ENCODE peak calls at places on chromosomes 7 and 10, in six cellular contexts. V, E, D, H, B and Y are unnamed samples.
A peak's percentile ranks its signal among the peaks of the same experiment; 100 is the strongest.

GRCh38 chr7:78395298-78396120 is 596.9 kb downstream of the PHTF2 start:
- DNase-seq in E (no peak), B (no peak), H (no peak), V (no peak), D (no peak), Y (no peak)

GRCh38 chr7:154942718-154943117 is 60.2 kb downstream of the PAXIP1 start:
- DNase-seq in H (no peak), E (no peak), D (no peak), V (no peak), B (no peak), Y (no peak)

GRCh38 chr10:74930962-74931361 is 104.6 kb downstream of the KAT6B start:
- DNase-seq in B (no peak), H (no peak), V (no peak), D (no peak), E (no peak), Y (no peak)

GRCh38 chr7:97419898-97420297 is 302.4 kb downstream of the SDHAF3 start:
- DNase-seq in V (no peak), H (no peak), E (no peak), B (no peak), D (no peak), Y (no peak)

GRCh38 chr7:84317536-84317935 is 122.9 kb upstream of the SEMA3A start:
- DNase-seq in H (no peak), E (no peak), B (no peak), D (no peak), V (no peak), Y (no peak)

GRCh38 chr10:58513189-58514101 is 773 bp downstream of the BICC1 start:
- DNase-seq in H (peak; percentile 89), D (peak; percentile 75), E (peak; percentile 52), B (peak; percentile 81), V (peak; percentile 44), Y (peak; percentile 78)

GRCh38 chr7:14900051-14900450 is 2.5 kb downstream of the DGKB start:
- DNase-seq in E (no peak), V (no peak), D (no peak), B (no peak), H (no peak), Y (no peak)

GRCh38 chr10:22779331-22780019 is 65.1 kb upstream of the PIP4K2A start:
- DNase-seq in B (no peak), E (no peak), H (no peak), V (peak; percentile 7), D (no peak), Y (no peak)

GRCh38 chr10:84540022-84540616 is 211.7 kb downstream of the CCSER2 start:
- DNase-seq in B (no peak), D (no peak), V (no peak), H (no peak), E (no peak), Y (no peak)

GRCh38 chr10:117541909-117542705 is 439 bp upstream of the EMX2 start:
- DNase-seq in E (peak; percentile 46), D (no peak), V (no peak), H (no peak), B (peak; percentile 66), Y (peak; percentile 96)

GRCh38 chr7:133807610-133808543 is 319.3 kb upstream of the LRGUK start:
- DNase-seq in V (no peak), D (no peak), E (no peak), B (no peak), H (no peak), Y (no peak)

GRCh38 chr7:20642171-20642570 is 26.7 kb downstream of the ABCB5 start:
- DNase-seq in B (no peak), E (no peak), H (no peak), V (no peak), D (no peak), Y (no peak)

GRCh38 chr10:91354166-91354565 is 56.0 kb upstream of the HECTD2 start:
- DNase-seq in B (no peak), V (no peak), H (no peak), E (no peak), D (no peak), Y (no peak)

GRCh38 chr10:14535497-14536199 is 204.9 kb upstream of the FRMD4A start:
- DNase-seq in D (no peak), B (no peak), H (no peak), V (no peak), E (no peak), Y (no peak)

GRCh38 chr7:35860664-35861063 is 59.8 kb downstream of the SEPTIN7 start:
- DNase-seq in D (no peak), B (no peak), H (no peak), V (no peak), E (no peak), Y (no peak)

GRCh38 chr10:16497911-16498310 is 23.8 kb downstream of the C1QL3 start:
- DNase-seq in B (no peak), H (no peak), E (no peak), V (no peak), D (no peak), Y (no peak)

GRCh38 chr7:104252409-104253134 is 44.8 kb upstream of the ORC5 start:
- DNase-seq in E (no peak), H (no peak), V (peak; percentile 25), B (no peak), D (no peak), Y (no peak)

DNA sequence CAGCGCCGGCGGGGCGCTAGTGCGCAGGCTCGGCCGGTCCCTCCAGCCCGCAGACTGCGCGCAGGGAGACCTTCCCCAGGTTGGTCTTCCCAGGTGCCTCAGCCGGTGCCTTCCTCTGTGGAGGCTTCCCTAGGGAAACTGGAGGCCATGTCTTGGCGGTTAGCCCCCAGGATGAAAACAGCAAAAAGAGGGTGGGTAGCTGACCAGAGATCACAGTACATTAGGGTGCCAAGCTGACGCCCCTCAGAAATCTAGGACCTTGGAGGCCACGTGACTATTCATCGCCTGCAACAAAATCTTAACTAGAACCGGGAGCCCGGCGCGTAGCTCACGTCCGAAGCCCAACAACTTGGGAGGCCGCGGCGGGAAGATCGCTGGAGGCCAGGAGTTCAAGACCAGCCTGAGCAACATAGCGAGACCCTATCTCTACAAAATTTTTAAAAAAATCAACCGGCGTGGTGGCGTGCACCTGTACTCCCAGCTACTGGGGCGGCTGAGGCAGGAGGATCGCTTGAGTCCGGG is 327 bp upstream of the FIS1 start:
- DNase-seq in V (no peak), B (no peak), D (no peak), H (no peak), E (no peak), Y (no peak)
- TF ChIP-seq POLR2A in V (peak; percentile 42), B (no peak), D (peak; percentile 6), H (no peak), E (peak; percentile 6), Y (no peak)

GRCh38 chr10:68331455-68332258 is at the start of gene HNRNPH3:
- DNase-seq in V (peak; percentile 98), B (peak; percentile 98), H (peak; percentile 99), E (peak; percentile 99), D (peak; percentile 98), Y (peak; percentile 100)

GRCh38 chr10:68333058-68333395 is 299 bp upstream of the PBLD start:
- DNase-seq in E (no peak), B (no peak), V (no peak), D (no peak), H (no peak), Y (no peak)

GRCh38 chr10:68329506-68329861 is 2.4 kb upstream of the HNRNPH3 start:
- DNase-seq in B (no peak), H (no peak), E (no peak), V (no peak), D (no peak), Y (no peak)

GRCh38 chr10:68332259-68333057 is at the start of gene PBLD:
- DNase-seq in H (peak; percentile 86), D (peak; percentile 55), E (peak; percentile 84), V (peak; percentile 89), B (peak; percentile 66), Y (peak; percentile 71)

DNA sequence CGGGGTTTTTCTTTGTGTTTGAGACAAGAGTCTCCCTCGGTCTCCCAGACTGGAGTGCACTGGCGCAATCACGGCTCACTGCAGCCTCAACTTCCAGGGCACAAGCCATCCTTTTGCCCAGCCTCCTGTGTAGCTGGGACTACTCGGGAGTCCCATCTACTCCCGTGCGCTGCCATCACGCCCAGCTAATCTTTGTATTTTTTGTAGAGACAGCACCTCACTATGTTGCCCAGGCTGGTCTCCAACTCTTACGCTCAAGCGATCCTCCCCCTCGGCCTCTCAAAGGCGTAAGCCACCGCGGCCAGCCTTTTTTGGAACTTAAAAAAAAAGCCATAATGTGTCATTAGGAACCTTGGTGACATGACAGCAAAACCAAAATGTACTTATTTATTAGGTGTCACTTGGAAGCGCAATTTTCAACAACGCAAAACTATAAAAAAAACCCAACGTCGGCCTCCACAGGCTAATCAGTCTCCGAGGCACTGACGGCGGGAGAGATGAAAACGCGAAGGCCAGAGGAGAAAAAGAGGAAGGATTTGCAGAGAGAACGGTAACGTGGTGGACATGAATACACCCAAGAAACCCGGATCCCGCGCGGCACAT is 911 bp upstream of the HNRNPH3 start:
- DNase-seq in E (no peak), H (peak; percentile 77), B (peak; percentile 33), V (no peak), D (peak; percentile 40), Y (no peak)
- H3K4me3 ChIP-seq in E (peak overlapping the region; percentile 98), H (peak overlapping the region; percentile 72), B (peak overlapping the region; percentile 98), V (peak overlapping the region; percentile 89), D (peak overlapping the region; percentile 99), Y (peak overlapping the region; percentile 57)

GRCh38 chr10:5977471-5978370 is at the start of gene IL15RA:
- DNase-seq in D (peak; percentile 26), E (peak; percentile 90), B (peak; percentile 76), H (peak; percentile 85), V (peak; percentile 86), Y (peak; percentile 95)
- TF ChIP-seq CTCF in D (no peak), E (peak; percentile 59), B (peak; percentile 38), H (no peak), V (no peak), Y (no peak)

DNA sequence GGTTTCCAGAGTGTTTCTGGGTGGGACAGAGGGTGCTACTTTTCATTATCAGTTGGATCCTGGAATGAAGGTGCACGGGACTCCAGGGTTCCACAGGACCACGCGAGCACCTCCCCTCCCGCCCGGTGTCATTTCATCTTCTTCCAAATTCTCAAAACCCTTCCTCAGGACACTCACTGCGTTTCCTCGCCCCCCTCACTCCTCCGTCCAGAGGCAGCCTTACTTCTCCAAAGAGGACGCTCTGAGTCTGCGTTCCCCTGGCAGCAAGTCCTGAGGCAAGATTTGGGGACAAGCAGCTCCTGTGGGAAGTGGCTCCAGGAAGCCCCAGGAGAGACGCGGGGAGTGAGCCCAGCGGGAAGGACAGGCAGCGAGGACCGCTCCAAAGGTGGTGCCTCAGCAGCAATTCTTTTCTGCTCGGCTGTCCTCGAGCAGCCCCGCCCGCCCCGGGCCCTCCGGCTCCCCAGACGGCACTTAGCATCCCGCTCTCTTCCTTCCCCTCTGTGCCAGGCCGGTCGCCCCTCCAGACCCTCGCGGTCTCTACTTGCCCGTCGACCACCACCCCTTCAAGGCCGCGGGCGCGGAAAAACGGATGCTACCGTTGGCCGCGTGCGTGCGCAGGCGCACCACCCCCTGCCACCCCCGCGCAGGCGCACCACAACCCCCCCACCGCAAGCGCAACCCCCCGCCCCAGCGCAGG is 586 bp upstream of the LRRC27 start:
- DNase-seq in B (no peak), E (no peak), H (no peak), D (no peak), V (peak; percentile 63), Y (no peak)
- TF ChIP-seq POLR2A in B (peak; percentile 53), E (no peak), H (no peak), D (peak; percentile 16), V (peak; percentile 89), Y (no peak)